ENCODE peak calls at places on chromosomes 2 and 18, in four cellular contexts. J, B, V and G are unnamed samples.

GRCh38 chr2:175855794-175856453 is 146.1 kb downstream of the LNPK start:
- DNase-seq in J (peak), B (no peak), V (peak), G (no peak)

GRCh38 chr2:36545871-36546416 is 52.0 kb downstream of the FEZ2 start:
- DNase-seq in J (no peak), B (no peak), V (no peak), G (no peak)

GRCh38 chr18:78782951-78783563 is 196.6 kb upstream of the SALL3 start:
- DNase-seq in J (peak), B (no peak), V (no peak), G (no peak)

GRCh38 chr2:24106786-24107185 is 16.3 kb downstream of the PFN4 start:
- DNase-seq in J (no peak), B (no peak), V (no peak), G (no peak)

GRCh38 chr2:197125000-197125399 is 185.6 kb downstream of the ANKRD44 start:
- DNase-seq in J (no peak), B (no peak), V (no peak), G (no peak)

GRCh38 chr2:10740226-10740625 is 18.8 kb downstream of the ATP6V1C2 start:
- DNase-seq in J (no peak), B (no peak), V (no peak), G (no peak)

GRCh38 chr2:42084231-42084671 is 36.4 kb downstream of the PKDCC start:
- DNase-seq in J (peak), B (no peak), V (peak), G (no peak)

GRCh38 chr2:113961000-113961399 is 71.1 kb downstream of the ACTR3 start:
- DNase-seq in J (no peak), B (no peak), V (no peak), G (no peak)

GRCh38 chr2:8692783-8693768 is 11.2 kb downstream of the ID2 start:
- DNase-seq in J (no peak), B (no peak), V (no peak), G (peak)

GRCh38 chr2:224883700-224884099 is 158.6 kb downstream of the DOCK10 start:
- DNase-seq in J (no peak), B (no peak), V (no peak), G (no peak)

GRCh38 chr18:9346775-9347174 is 12.2 kb downstream of the TWSG1 start:
- DNase-seq in J (no peak), B (no peak), V (no peak), G (no peak)

GRCh38 chr2:47091118-47091517 is 64.0 kb downstream of the STPG4 start:
- DNase-seq in J (no peak), B (no peak), V (peak), G (no peak)

GRCh38 chr2:17035010-17035409 is 369.4 kb upstream of the CYRIA start:
- DNase-seq in J (no peak), B (no peak), V (no peak), G (no peak)

GRCh38 chr18:59056706-59057492 is 82.8 kb upstream of the SEC11C start:
- DNase-seq in J (peak), B (no peak), V (peak), G (peak)